ENCODE peak calls at places on chromosomes 16 and 17, in five cellular contexts. T, B, G, I and U are unnamed samples.

GRCh38 chr17:17836818-17837379 is at the start of gene SREBF1:
- ATAC-seq in G (peak; percentile 27), T (peak; percentile 66), B (peak; percentile 56), I (peak; percentile 10), U (peak; percentile 12)

GRCh38 chr17:43791589-43791988 is 11.4 kb downstream of the CFAP97D1 start:
- ATAC-seq in G (peak; percentile 78), B (peak; percentile 33), T (peak; percentile 91), I (peak; percentile 65), U (no peak)

GRCh38 chr16:57025941-57026777 is 36.8 kb downstream of the NLRC5 start:
- ATAC-seq in B (no peak), I (no peak), T (no peak), G (no peak), U (no peak)

GRCh38 chr17:4516740-4517139 is 18.1 kb downstream of the SPNS2 start:
- ATAC-seq in B (no peak), T (no peak), I (no peak), G (no peak), U (no peak)

GRCh38 chr17:15431201-15431600 is 36.2 kb downstream of the CDRT4 start:
- ATAC-seq in I (no peak), B (no peak), G (no peak), T (no peak), U (peak; percentile 34)

GRCh38 chr17:9432121-9432866 is 143.3 kb downstream of the STX8 start:
- ATAC-seq in G (no peak), T (no peak), B (peak; percentile 91), I (no peak), U (peak; percentile 82)

GRCh38 chr17:37273419-37274051 is 102.2 kb upstream of the C17orf78 start:
- ATAC-seq in B (no peak), G (no peak), T (peak; percentile 78), I (no peak), U (no peak)

GRCh38 chr17:42154514-42154883 is 290 bp downstream of the RAB5C start:
- ATAC-seq in B (peak; percentile 9), G (peak; percentile 27), T (peak; percentile 3), I (peak; percentile 9), U (no peak)

GRCh38 chr17:17557796-17558195 is 33.7 kb downstream of the PEMT start:
- ATAC-seq in I (no peak), G (no peak), T (no peak), B (no peak), U (no peak)

GRCh38 chr17:36059455-36059854 is 4.6 kb upstream of the CCL18 start:
- ATAC-seq in T (no peak), G (no peak), I (no peak), B (no peak), U (no peak)

GRCh38 chr16:53546988-53547391 is 44.0 kb upstream of the AKTIP start:
- ATAC-seq in I (peak; percentile 92), T (peak; percentile 86), G (no peak), B (peak; percentile 80), U (no peak)

GRCh38 chr16:10938844-10939648 is 3.2 kb downstream of the DEXI start:
- ATAC-seq in G (no peak), T (no peak), I (peak; percentile 27), B (no peak), U (no peak)

GRCh38 chr17:59107306-59107670 is 608 bp upstream of the TRIM37 start:
- ATAC-seq in G (peak; percentile 31), I (no peak), T (peak; percentile 18), B (no peak), U (no peak)

GRCh38 chr16:68848786-68849185 is 5.5 kb downstream of the TANGO6 start:
- ATAC-seq in G (no peak), B (no peak), I (no peak), T (no peak), U (no peak)

GRCh38 chr16:55760665-55761035 is 72.2 kb downstream of the CES1 start:
- ATAC-seq in I (peak; percentile 76), B (no peak), G (no peak), T (no peak), U (no peak)
- H3K4me3 ChIP-seq in I (peak overlapping the region; percentile 40), B (no peak overlapping the region), G (no peak overlapping the region), T (no peak overlapping the region), U (peak overlapping the region; percentile 6)

GRCh38 chr16:85204242-85205010 is 92.2 kb upstream of the CIBAR2 start:
- ATAC-seq in I (no peak), T (no peak), G (no peak), B (no peak), U (no peak)
- TF ChIP-seq POLR2AphosphoS5 in I (no peak), T (no peak), G (no peak), B (no peak), U (no peak)

GRCh38 chr16:19805459-19806160 is 79.0 kb downstream of the GPRC5B start:
- ATAC-seq in B (no peak), G (no peak), I (no peak), T (no peak), U (no peak)

GRCh38 chr16:19809693-19810092 is 75.0 kb downstream of the GPRC5B start:
- ATAC-seq in G (no peak), B (no peak), T (no peak), I (no peak), U (no peak)

GRCh38 chr16:19809121-19809635 is 75.5 kb downstream of the GPRC5B start:
- ATAC-seq in B (peak; percentile 23), T (no peak), G (no peak), I (no peak), U (peak; percentile 26)

GRCh38 chr16:19808061-19808621 is 76.5 kb downstream of the GPRC5B start:
- ATAC-seq in T (no peak), G (no peak), I (peak; percentile 48), B (peak; percentile 98), U (no peak)

DNA sequence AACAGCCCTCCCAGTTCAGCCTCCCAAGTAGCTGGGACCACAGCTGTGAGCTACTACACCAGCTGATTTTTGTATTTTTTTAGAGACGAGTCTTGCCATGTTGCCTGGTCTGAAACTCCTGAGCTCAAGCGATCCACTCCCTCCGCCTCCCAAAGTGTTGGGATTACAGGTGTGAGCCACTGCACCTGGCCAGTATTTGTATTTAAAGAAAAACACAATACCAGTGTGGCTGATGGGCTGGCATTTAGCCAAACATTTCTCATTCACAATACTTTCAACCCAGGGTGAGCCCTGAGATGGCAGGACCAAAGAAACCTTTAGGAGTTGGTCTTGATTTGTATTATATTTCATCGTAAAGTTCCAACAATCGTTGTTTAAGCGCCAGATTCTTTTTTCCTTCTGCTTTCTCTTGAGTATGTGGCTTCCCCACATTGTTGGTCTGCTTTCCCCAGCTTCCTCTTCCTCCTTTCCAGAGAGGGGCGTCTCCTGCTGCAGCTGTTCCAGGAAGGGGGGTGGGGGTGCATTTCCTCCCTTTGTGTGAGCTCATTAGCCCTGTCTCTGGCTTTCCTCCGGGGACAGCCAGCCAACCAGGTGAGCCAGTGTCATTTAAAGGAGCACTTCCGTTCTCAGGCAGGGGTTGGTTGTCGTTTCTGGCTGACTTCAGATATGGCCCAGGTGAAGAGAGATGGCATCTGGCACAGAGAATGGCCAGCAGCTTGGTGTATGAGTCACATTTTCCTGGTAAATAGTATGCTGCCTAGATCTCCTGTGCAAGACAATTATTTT is 79.9 kb downstream of the GPRC5B start:
- ATAC-seq in T (no peak), I (no peak), B (no peak), G (peak; percentile 43), U (peak; percentile 69)
- H3K27ac ChIP-seq in T (no peak overlapping the region), I (no peak overlapping the region), B (no peak overlapping the region), G (no peak overlapping the region), U (peak overlapping the region; percentile 53)

GRCh38 chr17:50057521-50057991 is 1.6 kb downstream of the ITGA3 start:
- ATAC-seq in I (no peak), B (no peak), T (no peak), G (no peak), U (no peak)
- H3K4me3 ChIP-seq in I (no peak overlapping the region), B (peak overlapping the region; percentile 90), T (no peak overlapping the region), G (peak overlapping the region; percentile 99), U (no peak overlapping the region)

GRCh38 chr16:85554114-85554790 is 58.9 kb upstream of the GSE1 start:
- ATAC-seq in I (peak; percentile 26), T (peak; percentile 58), B (peak; percentile 76), G (peak; percentile 64), U (peak; percentile 57)

GRCh38 chr16:85554791-85555548 is 58.2 kb upstream of the GSE1 start:
- ATAC-seq in T (peak; percentile 50), B (peak; percentile 13), G (peak; percentile 28), I (no peak), U (peak; percentile 27)

GRCh38 chr16:85552980-85553435 is 60.1 kb upstream of the GSE1 start:
- ATAC-seq in B (no peak), I (no peak), G (no peak), T (no peak), U (no peak)

GRCh38 chr16:85551319-85551978 is 61.7 kb upstream of the GSE1 start:
- ATAC-seq in B (no peak), G (no peak), T (no peak), I (peak; percentile 23), U (no peak)

DNA sequence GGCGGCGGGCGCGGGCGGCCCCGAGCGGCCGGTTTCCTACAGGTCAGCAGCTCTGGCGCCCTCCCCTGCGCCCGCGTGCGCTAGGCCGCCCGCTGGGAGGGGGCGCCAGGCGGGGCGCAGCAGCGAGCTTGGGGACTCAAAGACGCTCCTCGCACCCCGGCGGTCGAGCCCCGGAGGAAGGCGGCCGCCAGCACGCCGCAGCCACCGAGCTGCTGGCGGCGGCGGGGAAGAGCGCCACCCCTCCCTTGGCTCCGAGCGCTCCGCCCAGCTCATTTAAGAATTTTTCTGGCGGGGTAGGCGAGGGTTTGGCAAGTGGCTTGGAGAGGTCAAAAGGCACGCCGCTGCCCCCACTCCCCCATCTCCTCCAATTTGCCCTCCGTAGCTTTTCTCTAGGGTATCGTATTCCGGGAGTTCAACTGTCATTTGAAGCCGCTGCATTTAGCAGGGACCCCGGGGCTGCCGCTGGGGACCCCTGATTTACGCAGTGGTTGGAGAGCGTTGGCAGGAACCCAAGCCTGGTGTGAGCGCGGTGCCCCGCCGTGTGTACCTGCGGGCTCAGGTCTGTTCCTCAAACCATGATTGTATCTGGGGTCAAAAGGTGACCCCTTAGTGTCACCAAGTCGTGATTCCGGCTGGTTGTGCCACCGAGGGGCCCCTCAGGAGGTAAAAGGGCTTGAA is 59.5 kb upstream of the GSE1 start:
- ATAC-seq in I (peak; percentile 76), B (peak; percentile 64), G (peak; percentile 72), T (peak; percentile 74), U (peak; percentile 53)
- TF ChIP-seq POLR2AphosphoS5 in I (no peak), B (no peak), G (peak; percentile 45), T (peak; percentile 40), U (no peak)

GRCh38 chr17:50918933-50919296 is 52.8 kb upstream of the TOB1 start:
- ATAC-seq in B (no peak), G (no peak), I (peak; percentile 53), T (no peak), U (no peak)
- H3K27ac ChIP-seq in B (no peak overlapping the region), G (no peak overlapping the region), I (peak overlapping the region; percentile 5), T (no peak overlapping the region), U (peak overlapping the region; percentile 87)